ENCODE peak calls at places on chromosomes 4 and X, in seven cellular contexts. Q, J, K, Y, O, L and F are unnamed samples.
A peak's percentile ranks its signal among the peaks of the same experiment; 100 is the strongest.

GRCh38 chr4:48095441-48095840 is 38.6 kb downstream of the TXK start:
- DNase-seq in Q (no peak), L (no peak), Y (no peak), J (no peak), O (no peak), K (no peak), F (no peak)

GRCh38 chr4:133149932-133150642 is 993 bp downstream of the PCDH10 start:
- DNase-seq in K (no peak), Y (no peak), L (peak; percentile 26), O (peak; percentile 20), Q (no peak), J (no peak), F (no peak)

GRCh38 chrX:48737213-48737938 is 24.2 kb upstream of the GLOD5 start:
- DNase-seq in Y (peak; percentile 94), O (peak; percentile 85), Q (peak; percentile 89), J (peak; percentile 91), K (peak; percentile 94), L (peak; percentile 97), F (peak; percentile 65)

GRCh38 chrX:119266364-119266995 is 30.4 kb downstream of the PGRMC1 start:
- DNase-seq in L (peak; percentile 8), Q (no peak), K (peak; percentile 24), J (peak; percentile 6), O (no peak), Y (peak; percentile 21), F (no peak)

GRCh38 chrX:40504801-40505605 is 75.8 kb upstream of the ATP6AP2 start:
- DNase-seq in K (no peak), L (peak; percentile 94), Y (no peak), O (no peak), Q (no peak), J (peak; percentile 25), F (no peak)

GRCh38 chrX:120262781-120263719 is 12.4 kb downstream of the ZBTB33 start:
- DNase-seq in K (no peak), Q (no peak), Y (no peak), J (no peak), L (no peak), O (no peak), F (no peak)

GRCh38 chrX:15016051-15016450 is 142.8 kb downstream of the MOSPD2 start:
- DNase-seq in L (no peak), Y (no peak), J (no peak), K (no peak), Q (no peak), O (no peak), F (no peak)

GRCh38 chr4:74148205-74148604 is 9.7 kb upstream of the MTHFD2L start:
- DNase-seq in J (no peak), K (no peak), Q (no peak), Y (no peak), L (no peak), O (no peak), F (no peak)

GRCh38 chr4:16104520-16104919 is 20.7 kb upstream of the PROM1 start:
- DNase-seq in O (no peak), K (no peak), J (no peak), Y (no peak), Q (no peak), L (no peak), F (no peak)

GRCh38 chrX:9327747-9328145 is 137.1 kb upstream of the TBL1X start:
- DNase-seq in Y (no peak), Q (no peak), O (no peak), K (peak; percentile 49), L (peak; percentile 78), J (peak; percentile 17), F (no peak)

DNA sequence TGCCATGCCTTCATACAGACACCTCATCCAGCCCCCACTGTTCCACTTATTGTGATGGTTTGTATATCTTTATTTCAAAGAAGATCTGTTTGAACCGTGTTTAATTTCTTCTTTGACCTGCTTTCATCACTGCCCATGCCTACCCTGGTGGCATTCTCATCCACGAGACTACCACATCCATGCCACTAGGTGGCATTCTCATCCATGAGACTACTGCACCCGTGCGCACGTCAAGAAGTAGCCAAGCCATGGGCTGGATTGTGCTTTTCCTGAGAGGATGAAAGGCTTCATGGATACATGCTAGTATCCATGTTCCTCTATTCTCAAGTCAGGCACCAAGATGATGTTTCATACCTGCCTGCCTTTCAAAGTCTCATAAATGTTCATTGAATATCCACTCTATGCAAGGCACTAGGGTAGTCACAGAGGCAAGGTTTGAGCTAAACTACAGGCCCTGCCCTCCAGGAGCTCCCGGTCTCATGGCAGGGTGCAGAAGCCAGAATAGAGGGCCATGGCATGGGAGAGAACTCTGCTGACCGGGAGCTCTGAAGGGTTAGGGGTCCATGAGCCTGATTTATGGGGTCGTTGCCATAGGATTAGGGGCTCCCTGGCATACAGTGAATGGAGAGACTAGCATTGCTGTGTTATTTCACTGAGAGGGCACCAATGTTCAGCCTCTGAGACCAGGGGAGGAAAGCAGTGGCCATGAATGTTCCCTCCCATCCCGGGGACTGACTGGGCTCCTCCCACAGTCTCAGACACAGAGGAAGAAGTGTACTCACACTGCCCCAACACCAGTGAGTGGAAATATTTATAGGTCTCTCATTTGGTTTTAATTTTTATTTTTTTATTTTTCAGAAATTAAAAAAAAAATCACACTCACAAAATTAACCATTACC is 24.8 kb upstream of the EOLA2 start:
- DNase-seq in K (peak; percentile 39), Y (peak; percentile 76), L (peak; percentile 62), J (peak; percentile 49), Q (no peak), O (no peak), F (no peak)
- TF ChIP-seq CTCF in K (peak; percentile 52), Y (peak; percentile 57), L (peak; percentile 68), J (peak; percentile 77), Q (peak; percentile 70), O (peak; percentile 77), F (peak; percentile 65)

GRCh38 chrX:75038925-75039324 is 113.7 kb upstream of the NEXMIF start:
- DNase-seq in Q (no peak), K (no peak), O (no peak), Y (peak; percentile 18), J (peak; percentile 1), L (no peak), F (no peak)
- TF ChIP-seq CTCF in Q (peak; percentile 38), K (no peak), O (peak; percentile 21), Y (no peak), J (peak; percentile 45), L (peak; percentile 14), F (no peak)

GRCh38 chr4:180028682-180029081 is 2214.5 kb upstream of the TENM3 start:
- DNase-seq in J (peak; percentile 2), Y (peak; percentile 75), K (no peak), L (peak; percentile 26), Q (peak; percentile 12), O (no peak), F (peak; percentile 16)
- TF ChIP-seq CTCF in J (peak; percentile 48), Y (no peak), K (no peak), L (peak; percentile 38), Q (no peak), O (peak; percentile 70), F (peak; percentile 62)

GRCh38 chrX:24150051-24150790 is 692 bp downstream of the ZFX start:
- DNase-seq in L (peak; percentile 97), K (peak; percentile 77), J (peak; percentile 86), Q (peak; percentile 86), Y (peak; percentile 87), O (peak; percentile 92), F (peak; percentile 85)
- TF ChIP-seq CTCF in L (peak; percentile 35), K (peak; percentile 25), J (peak; percentile 39), Q (peak; percentile 59), Y (peak; percentile 53), O (peak; percentile 61), F (peak; percentile 50)